ENCODE peak calls at places on chromosome 15, in seven cellular contexts. L is CD8-positive, alpha-beta memory T cell; Z is NCI-H774; Y is uterus; J is fibroblast of lung; F is A172; M is SJSA1. H is an unnamed sample.

GRCh38 chr15:101139986-101140696 is 111.7 kb downstream of the CHSY1 start:
- DNase-seq in F (no peak), J (no peak), Z (no peak), M (no peak), L (no peak), Y (no peak), H (no peak)

GRCh38 chr15:90716317-90716975 is 700 bp upstream of the BLM start:
- DNase-seq in J (peak), Y (no peak), Z (peak), L (no peak), F (peak), M (no peak), H (no peak)

GRCh38 chr15:92109485-92109884 is 256.0 kb downstream of the SLCO3A1 start:
- DNase-seq in M (no peak), Z (no peak), J (no peak), Y (no peak), F (no peak), L (no peak), H (no peak)

GRCh38 chr15:77373441-77373840 is 46.5 kb downstream of the PEAK1 start:
- DNase-seq in M (no peak), Y (no peak), Z (no peak), J (no peak), F (no peak), L (no peak), H (no peak)

GRCh38 chr15:29986946-29987345 is 95.8 kb upstream of the GOLGA8J start:
- DNase-seq in Z (no peak), J (peak), Y (no peak), M (no peak), F (no peak), L (no peak), H (no peak)

GRCh38 chr15:22951381-22952280 is 28.5 kb downstream of the CYFIP1 start:
- DNase-seq in Z (no peak), Y (no peak), J (no peak), L (no peak), F (no peak), M (no peak), H (no peak)

GRCh38 chr15:101664303-101664913 is 12.2 kb upstream of the TM2D3 start:
- DNase-seq in Z (no peak), Y (no peak), F (no peak), M (peak), L (no peak), J (no peak), H (no peak)

GRCh38 chr15:89196241-89196640 is 25.1 kb downstream of the RLBP1 start:
- DNase-seq in Y (no peak), F (no peak), L (no peak), Z (no peak), M (no peak), J (no peak), H (no peak)

GRCh38 chr15:80265021-80265420 is 13.0 kb upstream of the CTXND1 start:
- DNase-seq in M (no peak), F (peak), Y (no peak), L (no peak), Z (no peak), J (no peak), H (no peak)

GRCh38 chr15:76337739-76338554 is 1.4 kb downstream of the ISL2 start:
- DNase-seq in Y (no peak), M (no peak), L (no peak), J (no peak), Z (no peak), F (no peak), H (no peak)

GRCh38 chr15:77346637-77347036 is 73.3 kb downstream of the PEAK1 start:
- DNase-seq in J (no peak), Z (peak), L (no peak), Y (no peak), F (no peak), M (no peak), H (no peak)

GRCh38 chr15:85047271-85047948 is 65.8 kb downstream of the PDE8A start:
- DNase-seq in M (peak), F (peak), J (peak), Z (no peak), Y (peak), L (no peak), H (no peak)

GRCh38 chr15:76150508-76150907 is 90.7 kb downstream of the TMEM266 start:
- DNase-seq in F (no peak), J (no peak), Z (no peak), M (no peak), Y (no peak), L (no peak), H (no peak)

GRCh38 chr15:85063088-85063487 is 81.4 kb downstream of the PDE8A start:
- DNase-seq in Z (no peak), J (no peak), Y (no peak), F (no peak), L (no peak), M (no peak), H (no peak)

GRCh38 chr15:88701561-88702095 is 62.8 kb downstream of the ISG20 start:
- DNase-seq in Y (no peak), J (no peak), Z (no peak), F (no peak), L (no peak), M (no peak), H (no peak)

GRCh38 chr15:59550961-59551360 is 60.6 kb upstream of the GCNT3 start:
- DNase-seq in M (peak), F (no peak), J (no peak), L (no peak), Y (no peak), Z (peak), H (no peak)

GRCh38 chr15:92400980-92401787 is 7.5 kb downstream of the ST8SIA2 start:
- DNase-seq in Y (no peak), L (no peak), M (no peak), F (no peak), Z (no peak), J (no peak), H (no peak)

GRCh38 chr15:41499109-41499851 is 5.6 kb downstream of the ITPKA start:
- DNase-seq in Z (no peak), J (no peak), L (no peak), M (no peak), Y (no peak), F (peak), H (no peak)

H was measured in upper lobe of right lung.